ENCODE peak calls at places on chromosomes 5 and 9, in four cellular contexts. Q is GM13977, I is Calu3, N is psoas muscle. E is an unnamed sample.

GRCh38 chr9:37437010-37437409 is 14.5 kb downstream of the GRHPR start:
- DNase-seq in Q (no peak), I (no peak), N (no peak), E (no peak)

GRCh38 chr9:108885643-108886348 is 23.7 kb downstream of the ACTL7A start:
- DNase-seq in Q (peak), N (no peak), I (peak), E (no peak)

GRCh38 chr5:169168288-169168687 is 132.7 kb downstream of the SLIT3 start:
- DNase-seq in N (no peak), Q (no peak), I (no peak), E (no peak)

GRCh38 chr9:119852399-119852798 is 483.2 kb upstream of the BRINP1 start:
- DNase-seq in Q (no peak), I (no peak), N (no peak), E (no peak)

GRCh38 chr5:132498152-132498551 is 7.6 kb upstream of the IRF1 start:
- DNase-seq in N (peak), I (no peak), Q (no peak), E (no peak)

GRCh38 chr9:88988796-88989641 is 2.2 kb upstream of the S1PR3 start:
- DNase-seq in I (no peak), N (no peak), Q (peak), E (no peak)

GRCh38 chr5:6780802-6781391 is 67.7 kb downstream of the TENT4A start:
- DNase-seq in N (no peak), I (no peak), Q (peak), E (no peak)

GRCh38 chr9:5671711-5672353 is 42.9 kb downstream of the RIC1 start:
- DNase-seq in Q (no peak), N (no peak), I (no peak), E (no peak)

GRCh38 chr9:134950404-134950760 is 32.7 kb upstream of the FCN1 start:
- DNase-seq in I (no peak), N (no peak), Q (no peak), E (no peak)

GRCh38 chr9:81145331-81145963 is 543.9 kb downstream of the TLE1 start:
- DNase-seq in Q (no peak), N (no peak), I (no peak), E (no peak)

GRCh38 chr5:83394190-83394589 is 77.4 kb upstream of the VCAN start:
- DNase-seq in N (no peak), Q (no peak), I (no peak), E (no peak)

GRCh38 chr9:35478871-35479270 is 11.0 kb upstream of the RUSC2 start:
- DNase-seq in Q (no peak), I (no peak), N (no peak), E (no peak)

GRCh38 chr9:112224401-112225289 is 49.5 kb upstream of the SUSD1 start:
- DNase-seq in N (no peak), Q (no peak), I (no peak), E (no peak)

GRCh38 chr5:82386576-82386975 is 108.4 kb upstream of the RPS23 start:
- DNase-seq in N (no peak), I (no peak), Q (no peak), E (no peak)

GRCh38 chr9:93028448-93029006 is 30.0 kb upstream of the SUSD3 start:
- DNase-seq in I (no peak), Q (peak), N (no peak), E (no peak)

GRCh38 chr9:121698627-121699270 is 47.3 kb downstream of the DAB2IP start:
- DNase-seq in Q (peak), N (peak), I (peak), E (peak)

GRCh38 chr5:158754018-158754514 is 345.6 kb downstream of the EBF1 start:
- DNase-seq in Q (no peak), I (no peak), N (no peak), E (no peak)

GRCh38 chr9:121292801-121293241 is 24.9 kb downstream of the GSN start:
- DNase-seq in Q (no peak), N (no peak), I (no peak), E (no peak)

GRCh38 chr5:160174780-160175437 is 54.4 kb upstream of the FABP6 start:
- DNase-seq in I (no peak), Q (no peak), N (no peak), E (no peak)

GRCh38 chr9:115220339-115221009 is 102.5 kb upstream of the TNC start:
- DNase-seq in N (no peak), Q (no peak), I (no peak), E (no peak)

GRCh38 chr5:148909766-148910165 is 83.4 kb downstream of the ADRB2 start:
- DNase-seq in I (peak), N (no peak), Q (no peak), E (no peak)

GRCh38 chr5:142404046-142404477 is 79.2 kb upstream of the SPRY4 start:
- DNase-seq in N (no peak), Q (no peak), I (no peak), E (no peak)

GRCh38 chr5:149940077-149940574 is 4.5 kb downstream of the PDE6A start:
- DNase-seq in Q (peak), I (no peak), N (no peak), E (no peak)

GRCh38 chr5:168642019-168642418 is 62.9 kb upstream of the PANK3 start:
- DNase-seq in Q (no peak), I (no peak), N (no peak), E (no peak)

GRCh38 chr9:120480707-120481106 is 99.3 kb downstream of the CDK5RAP2 start:
- DNase-seq in Q (no peak), I (no peak), N (no peak), E (no peak)

GRCh38 chr5:162888268-162888667 is 549.1 kb upstream of the CCNG1 start:
- DNase-seq in I (no peak), N (no peak), Q (no peak), E (no peak)

GRCh38 chr5:111932628-111933027 is 175.6 kb upstream of the NREP start:
- DNase-seq in N (no peak), I (peak), Q (no peak), E (no peak)

GRCh38 chr5:176870110-176870591 is 29.0 kb downstream of the HK3 start:
- DNase-seq in N (no peak), I (peak), Q (no peak), E (no peak)

GRCh38 chr5:1883120-1883924 is 597 bp upstream of the IRX4 start:
- DNase-seq in I (no peak), Q (peak), N (no peak), E (no peak)

GRCh38 chr9:131889437-131890244 is 149.8 kb upstream of the RAPGEF1 start:
- DNase-seq in I (no peak), Q (no peak), N (no peak), E (no peak)

GRCh38 chr5:7894860-7895259 is 25.9 kb downstream of the MTRR start:
- DNase-seq in N (no peak), I (no peak), Q (peak), E (no peak)

GRCh38 chr5:54738118-54738972 is 220.8 kb downstream of the SNX18 start:
- DNase-seq in I (peak), N (peak), Q (no peak), E (no peak)

GRCh38 chr9:122370303-122370702 is 521 bp upstream of the PTGS1 start:
- DNase-seq in Q (no peak), I (no peak), N (no peak), E (no peak)

GRCh38 chr5:144377207-144377606 is 206.5 kb downstream of the KCTD16 start:
- DNase-seq in Q (no peak), N (no peak), I (no peak), E (no peak)

GRCh38 chr9:26880262-26880661 is 12.3 kb downstream of the CAAP1 start:
- DNase-seq in I (no peak), Q (no peak), N (no peak), E (no peak)

GRCh38 chr5:132497488-132497997 is 7.0 kb upstream of the IRF1 start:
- DNase-seq in I (peak), Q (no peak), N (peak), E (no peak)

GRCh38 chr5:154829589-154830218 is 20.7 kb downstream of the FAXDC2 start:
- DNase-seq in I (peak), N (no peak), Q (no peak), E (no peak)

GRCh38 chr9:89477811-89478583 is 19.9 kb downstream of the SEMA4D start:
- DNase-seq in N (no peak), I (no peak), Q (no peak), E (no peak)

GRCh38 chr9:37029776-37030590 is 4.1 kb downstream of the PAX5 start:
- DNase-seq in N (no peak), I (no peak), Q (peak), E (no peak)

GRCh38 chr9:101566904-101567724 is 27.7 kb downstream of the PPP3R2 start:
- DNase-seq in I (peak), Q (peak), N (no peak), E (no peak)
- TF ChIP-seq CTCF in I (peak), Q (peak), N (no peak), E (peak)

DNA sequence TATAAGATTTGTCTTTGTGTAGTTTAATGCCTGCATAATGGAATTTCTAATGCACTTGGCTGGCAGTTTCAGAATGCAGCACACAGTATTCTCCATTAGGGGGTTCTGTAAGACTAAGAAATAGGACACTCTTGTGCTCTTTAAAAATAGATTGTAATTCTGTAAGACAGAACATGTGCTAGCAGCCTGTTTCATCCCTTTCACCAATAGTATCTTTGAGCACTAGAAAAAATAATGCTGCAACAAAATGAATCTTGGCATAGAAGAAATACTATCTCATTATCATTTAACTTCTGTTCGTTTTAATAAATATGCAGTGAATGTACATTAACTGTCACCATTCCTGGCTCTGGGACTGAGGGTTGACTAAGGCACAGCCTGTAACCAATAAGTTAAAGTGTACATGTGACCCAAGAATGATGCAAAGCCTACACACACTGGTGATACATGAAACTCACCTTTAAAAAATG is 23.8 kb upstream of the ZNF622 start:
- DNase-seq in Q (peak), I (peak), N (no peak), E (no peak)
- TF ChIP-seq CTCF in Q (peak), I (peak), N (peak), E (peak)

GRCh38 chr5:180043381-180043780 is 28.2 kb downstream of the RNF130 start:
- DNase-seq in Q (no peak), N (no peak), I (no peak), E (no peak)
- TF ChIP-seq CTCF in Q (no peak), N (no peak), I (no peak), E (no peak)

GRCh38 chr5:76571595-76571994 is 51.6 kb downstream of the F2RL2 start:
- DNase-seq in Q (no peak), I (no peak), N (no peak), E (no peak)
- TF ChIP-seq CTCF in Q (peak), I (no peak), N (no peak), E (no peak)

DNA sequence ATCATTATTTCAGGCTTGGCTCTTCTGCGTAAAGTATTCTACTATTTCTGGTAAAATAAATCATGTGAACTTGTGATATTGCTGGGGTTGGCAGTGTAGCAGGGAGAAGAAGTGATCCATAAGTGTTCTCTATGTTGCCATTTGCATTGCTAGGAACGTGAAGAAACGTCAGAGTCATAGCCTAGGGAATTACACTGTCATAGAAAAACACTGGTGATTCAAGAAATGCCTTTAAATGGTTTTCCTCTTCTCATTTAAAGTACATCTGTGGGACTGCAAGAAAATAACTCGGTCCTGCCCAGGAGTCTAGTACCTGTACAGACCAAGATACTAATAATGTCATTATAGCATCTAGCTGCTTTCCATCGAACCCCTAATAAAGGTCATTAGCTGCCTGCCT is 162.3 kb downstream of the PBX3 start:
- DNase-seq in N (no peak), I (no peak), Q (no peak), E (no peak)
- TF ChIP-seq CTCF in N (no peak), I (no peak), Q (no peak), E (no peak)

GRCh38 chr5:38518341-38518740 is 38.1 kb downstream of the LIFR start:
- DNase-seq in Q (no peak), I (no peak), N (no peak), E (no peak)
- TF ChIP-seq CTCF in Q (no peak), I (no peak), N (no peak), E (no peak)

GRCh38 chr9:17800397-17800796 is 221.5 kb downstream of the SH3GL2 start:
- DNase-seq in I (no peak), Q (no peak), N (no peak), E (no peak)

GRCh38 chr9:17807670-17808282 is 228.9 kb downstream of the SH3GL2 start:
- DNase-seq in I (no peak), N (no peak), Q (no peak), E (no peak)

GRCh38 chr9:17799383-17799782 is 220.5 kb downstream of the SH3GL2 start:
- DNase-seq in N (no peak), I (no peak), Q (no peak), E (no peak)

GRCh38 chr9:17802249-17802857 is 223.5 kb downstream of the SH3GL2 start:
- DNase-seq in Q (no peak), N (no peak), I (no peak), E (no peak)
- TF ChIP-seq CTCF in Q (peak), N (no peak), I (no peak), E (peak)